ENCODE peak calls at places on chromosomes 5 and 9, in five cellular contexts. F is GM13976, G is endothelial cell, S is kidney epithelial cell, D is psoas muscle. W is an unnamed sample.

GRCh38 chr5:41856644-41857491 is 13.4 kb downstream of the OXCT1 start:
- DNase-seq in F (peak; percentile 42), G (peak; percentile 62), D (no peak), S (no peak), W (peak; percentile 60)

GRCh38 chr9:131670247-131670681 is 69.6 kb downstream of the RAPGEF1 start:
- DNase-seq in F (no peak), S (no peak), D (peak; percentile 69), G (no peak), W (no peak)

GRCh38 chr5:160312960-160313734 is 783 bp upstream of the CCNJL start:
- DNase-seq in F (no peak), G (no peak), S (no peak), D (no peak), W (no peak)

GRCh38 chr5:167786871-167787568 is 504.4 kb upstream of the WWC1 start:
- DNase-seq in S (no peak), G (no peak), F (no peak), D (no peak), W (no peak)

GRCh38 chr9:96302021-96302420 is at the start of gene HSD17B3:
- DNase-seq in F (no peak), D (no peak), G (no peak), S (no peak), W (no peak)

GRCh38 chr5:98268162-98268860 is 505.2 kb upstream of the RGMB start:
- DNase-seq in D (no peak), S (no peak), G (no peak), F (no peak), W (no peak)

GRCh38 chr9:129317179-129318011 is 139.3 kb upstream of the IER5L start:
- DNase-seq in G (no peak), D (peak; percentile 65), F (no peak), S (no peak), W (peak; percentile 53)

GRCh38 chr9:123419091-123419490 is 63.1 kb downstream of the CRB2 start:
- DNase-seq in G (no peak), S (no peak), F (no peak), D (no peak), W (no peak)

GRCh38 chr5:73363911-73364730 is 84.5 kb downstream of the FOXD1 start:
- DNase-seq in G (no peak), S (no peak), F (no peak), D (no peak), W (no peak)

GRCh38 chr9:75001719-75002421 is 26.2 kb downstream of the CARNMT1 start:
- DNase-seq in D (no peak), G (peak; percentile 8), S (peak; percentile 70), F (peak; percentile 40), W (peak; percentile 4)

GRCh38 chr5:31036407-31036806 is 157.1 kb upstream of the CDH6 start:
- DNase-seq in D (no peak), G (no peak), S (no peak), F (no peak), W (no peak)

GRCh38 chr5:65479527-65479926 is 2.2 kb downstream of the ADAMTS6 start:
- DNase-seq in F (no peak), G (no peak), S (no peak), D (no peak), W (no peak)

GRCh38 chr9:88536951-88537742 is 2.2 kb downstream of the NXNL2 start:
- DNase-seq in F (no peak), S (no peak), G (no peak), D (no peak), W (no peak)

GRCh38 chr9:70987986-70988385 is 133.4 kb downstream of the TRPM3 start:
- DNase-seq in S (no peak), D (no peak), F (no peak), G (no peak), W (no peak)

GRCh38 chr9:95313010-95313498 is 4.5 kb downstream of the FANCC start:
- DNase-seq in F (peak; percentile 30), G (peak; percentile 67), S (peak; percentile 32), D (peak; percentile 75), W (no peak)

GRCh38 chr5:180816608-180817534 is 14.3 kb upstream of the MGAT1 start:
- DNase-seq in S (no peak), G (peak; percentile 54), D (no peak), F (no peak), W (no peak)

DNA sequence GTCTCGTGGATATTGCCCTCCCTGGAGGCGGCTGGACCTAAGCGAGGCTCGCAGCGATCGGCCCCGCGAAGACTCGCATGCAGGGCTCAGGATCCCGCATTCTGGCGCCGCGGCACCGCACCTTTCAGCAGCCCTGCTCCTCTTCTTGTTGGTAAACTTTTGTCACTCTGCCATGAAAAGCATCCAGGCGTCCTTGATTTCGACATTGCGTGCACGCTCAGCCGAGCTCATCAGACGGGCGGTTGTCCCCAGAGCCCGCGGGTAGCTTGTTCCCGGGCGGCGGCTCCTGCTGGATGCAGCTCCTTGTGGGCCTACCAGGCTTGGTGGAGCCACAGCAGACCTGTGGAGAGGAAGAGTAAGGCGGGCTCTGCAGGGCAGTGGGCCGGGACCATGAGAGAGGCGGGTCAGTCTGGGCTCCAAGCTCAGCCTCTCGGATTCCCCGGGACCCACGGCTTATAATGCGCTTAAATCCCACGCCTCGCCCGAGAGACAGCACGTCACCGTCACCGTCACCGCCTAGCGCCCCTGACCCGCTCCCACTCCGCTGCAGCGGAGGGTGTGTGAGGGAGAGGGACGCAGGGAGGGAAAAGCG is 1.8 kb upstream of the ANKRD18A start:
- DNase-seq in D (peak; percentile 46), S (no peak), F (peak; percentile 30), G (peak; percentile 15), W (peak; percentile 20)
- TF ChIP-seq CTCF in D (no peak), S (no peak), F (no peak), G (no peak), W (no peak)

GRCh38 chr9:118222375-118222774 is 518.2 kb downstream of the TLR4 start:
- DNase-seq in G (peak; percentile 6), S (no peak), D (no peak), F (no peak), W (no peak)
- TF ChIP-seq CTCF in G (no peak), S (peak; percentile 14), D (no peak), F (no peak), W (no peak)

DNA sequence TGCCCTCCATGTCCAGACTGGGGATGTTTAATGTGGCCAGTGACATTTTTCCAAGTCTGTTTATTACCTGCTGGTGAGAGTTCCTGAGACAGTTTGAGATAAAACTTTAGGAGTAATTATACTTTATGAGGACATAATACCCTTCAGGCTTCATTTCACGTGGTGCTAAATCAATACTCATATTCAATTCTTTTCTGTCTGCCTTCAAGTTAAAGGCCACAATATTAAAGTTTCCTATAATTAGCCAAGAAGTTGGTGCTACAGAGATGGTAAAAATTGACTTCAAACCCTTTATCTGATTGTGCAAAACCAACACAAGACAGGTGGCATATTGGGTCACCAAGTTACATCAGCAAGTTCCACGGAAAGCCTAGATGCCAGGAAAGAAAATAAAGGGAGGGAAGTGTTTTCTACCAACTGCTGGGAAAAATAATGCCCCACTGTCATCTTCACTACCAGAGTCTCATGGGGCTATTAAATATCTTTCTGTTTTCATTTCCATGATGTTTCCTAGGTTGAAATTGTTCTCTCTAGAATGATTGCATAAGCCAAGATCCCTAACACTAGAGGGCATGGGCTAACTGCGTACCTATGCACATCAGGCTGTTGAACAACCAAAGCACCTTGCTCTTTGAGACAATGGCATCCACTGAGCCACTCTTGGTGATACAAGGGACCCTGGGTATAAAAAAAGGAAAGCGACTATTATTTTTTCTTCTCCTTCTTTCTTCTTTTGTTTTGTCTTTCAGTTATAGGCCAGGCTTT is 68.7 kb downstream of the INSYN2B start:
- DNase-seq in S (no peak), F (no peak), G (no peak), D (no peak), W (no peak)
- TF ChIP-seq CTCF in S (peak; percentile 10), F (no peak), G (no peak), D (no peak), W (no peak)

DNA sequence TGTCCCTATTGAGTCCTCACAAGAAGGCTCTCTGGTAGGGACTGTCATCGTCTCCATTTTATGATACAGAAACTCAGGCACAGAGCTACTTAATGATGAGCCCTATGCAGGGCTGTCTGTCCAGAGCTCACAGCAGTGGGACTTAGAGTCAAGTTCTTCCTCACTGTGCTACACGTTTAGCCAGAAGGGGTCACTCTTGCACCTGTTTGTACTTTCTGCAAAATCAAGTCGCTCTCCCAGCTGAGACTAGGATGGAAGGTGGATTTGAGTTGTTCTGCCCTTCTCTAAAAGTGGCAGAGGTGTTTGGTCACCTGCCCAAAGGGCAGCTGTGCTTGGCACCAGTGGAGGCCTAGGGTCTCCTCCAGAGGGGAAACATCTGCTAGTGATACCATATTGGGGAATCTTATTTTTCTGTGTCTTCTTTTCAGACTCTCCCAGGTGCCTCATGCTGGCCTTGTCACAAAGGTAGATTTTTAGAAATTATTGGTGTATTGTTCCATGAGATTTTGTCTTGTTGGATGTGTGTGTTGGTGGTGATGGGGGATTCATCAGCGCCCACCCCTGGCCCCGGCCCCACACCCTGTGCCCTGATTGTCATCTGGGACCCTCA is 104.2 kb downstream of the PPARGC1B start:
- DNase-seq in S (peak; percentile 78), D (no peak), F (peak; percentile 81), G (peak; percentile 76), W (peak; percentile 79)
- TF ChIP-seq CTCF in S (peak; percentile 80), D (peak; percentile 69), F (peak; percentile 30), G (peak; percentile 37), W (peak; percentile 73)

GRCh38 chr5:119021333-119021732 is 33.0 kb upstream of the DTWD2 start:
- DNase-seq in F (no peak), D (no peak), G (no peak), S (no peak), W (no peak)

GRCh38 chr5:119019431-119020348 is 31.3 kb upstream of the DTWD2 start:
- DNase-seq in F (no peak), S (no peak), G (no peak), D (no peak), W (no peak)

GRCh38 chr5:119022773-119023172 is 34.4 kb upstream of the DTWD2 start:
- DNase-seq in S (no peak), G (no peak), D (no peak), F (no peak), W (no peak)

GRCh38 chr5:119017999-119018398 is 29.7 kb upstream of the DTWD2 start:
- DNase-seq in D (no peak), G (no peak), F (no peak), S (no peak), W (no peak)

GRCh38 chr5:119022017-119022745 is 33.8 kb upstream of the DTWD2 start:
- DNase-seq in S (no peak), D (no peak), F (peak; percentile 48), G (no peak), W (no peak)
- TF ChIP-seq CTCF in S (peak; percentile 47), D (peak; percentile 18), F (peak; percentile 34), G (no peak), W (peak; percentile 34)

GRCh38 chr9:16496908-16497307 is 373.6 kb downstream of the BNC2 start:
- DNase-seq in S (no peak), F (no peak), G (no peak), D (no peak), W (no peak)
- TF ChIP-seq CTCF in S (no peak), F (no peak), G (peak; percentile 15), D (no peak), W (no peak)

GRCh38 chr5:170302729-170303501 is 5.3 kb upstream of the LCP2 start:
- DNase-seq in S (no peak), D (peak; percentile 72), G (no peak), F (peak; percentile 89), W (no peak)
- TF ChIP-seq CTCF in S (no peak), D (no peak), G (no peak), F (no peak), W (no peak)

GRCh38 chr9:78783743-78784142 is 486.8 kb downstream of the PSAT1 start:
- DNase-seq in S (no peak), D (no peak), F (no peak), G (no peak), W (no peak)
- TF ChIP-seq CTCF in S (peak; percentile 19), D (no peak), F (no peak), G (peak; percentile 66), W (no peak)